ENCODE peak calls at places on chromosomes 7 and 10, in ten cellular contexts. C, J, I, B, M, S, X, U, Z and Q are unnamed samples.

GRCh38 chr7:45663167-45663921 is 89.2 kb downstream of the ADCY1 start:
- DNase-seq in C (peak; percentile 73), J (peak; percentile 12), I (no peak), B (peak; percentile 63), M (peak; percentile 9), S (no peak), X (no peak), U (no peak), Z (no peak), Q (no peak)

GRCh38 chr7:157612664-157613561 is 276.1 kb downstream of the DNAJB6 start:
- DNase-seq in C (peak; percentile 72), J (no peak), I (no peak), B (no peak), M (peak; percentile 47), S (no peak), X (peak; percentile 56), U (peak; percentile 32), Z (no peak), Q (no peak)

GRCh38 chr7:24829787-24830186 is 72.5 kb upstream of the GSDME start:
- DNase-seq in C (no peak), J (no peak), I (no peak), B (no peak), M (no peak), S (no peak), X (no peak), U (no peak), Z (no peak), Q (no peak)

GRCh38 chr7:74409571-74409970 is 44.1 kb upstream of the GTF2IRD1 start:
- DNase-seq in C (no peak), J (no peak), I (no peak), B (no peak), M (no peak), S (no peak), X (no peak), U (no peak), Z (no peak), Q (no peak)

GRCh38 chr10:16905304-16905703 is 88.1 kb upstream of the RSU1 start:
- DNase-seq in C (no peak), J (no peak), I (no peak), B (no peak), M (no peak), S (no peak), X (no peak), U (no peak), Z (no peak), Q (no peak)

GRCh38 chr10:4352566-4352961 is 473.4 kb upstream of the AKR1E2 start:
- DNase-seq in C (no peak), J (no peak), I (no peak), B (peak; percentile 79), M (no peak), S (no peak), X (no peak), U (no peak), Z (no peak), Q (no peak)

GRCh38 chr10:87594181-87594580 is 65.5 kb upstream of the PAPSS2 start:
- DNase-seq in C (no peak), J (no peak), I (no peak), B (no peak), M (no peak), S (no peak), X (no peak), U (no peak), Z (no peak), Q (no peak)

GRCh38 chr10:29709484-29710002 is 74.8 kb upstream of the SVIL start:
- DNase-seq in C (no peak), J (no peak), I (no peak), B (no peak), M (no peak), S (no peak), X (no peak), U (no peak), Z (no peak), Q (no peak)

GRCh38 chr10:76998451-76998850 is 639.2 kb downstream of the KCNMA1 start:
- DNase-seq in C (no peak), J (no peak), I (no peak), B (no peak), M (no peak), S (no peak), X (no peak), U (no peak), Z (no peak), Q (no peak)

GRCh38 chr7:92205987-92206386 is 27.0 kb upstream of the LRRD1 start:
- DNase-seq in C (no peak), J (no peak), I (no peak), B (no peak), M (no peak), S (no peak), X (no peak), U (no peak), Z (no peak), Q (no peak)

GRCh38 chr7:12553421-12553820 is 17.1 kb upstream of the SCIN start:
- DNase-seq in C (no peak), J (no peak), I (no peak), B (no peak), M (no peak), S (no peak), X (no peak), U (no peak), Z (no peak), Q (no peak)

GRCh38 chr7:158392251-158392650 is 195.4 kb downstream of the PTPRN2 start:
- DNase-seq in C (no peak), J (no peak), I (no peak), B (no peak), M (no peak), S (no peak), X (no peak), U (no peak), Z (no peak), Q (no peak)

GRCh38 chr10:34745244-34745643 is 69.9 kb downstream of the PARD3 start:
- DNase-seq in C (no peak), J (no peak), I (no peak), B (no peak), M (no peak), S (no peak), X (no peak), U (no peak), Z (no peak), Q (no peak)

GRCh38 chr10:60427148-60427547 is 37.5 kb upstream of the ANK3 start:
- DNase-seq in C (no peak), J (no peak), I (no peak), B (no peak), M (no peak), S (no peak), X (no peak), U (no peak), Z (no peak), Q (no peak)

GRCh38 chr7:150481207-150481920 is 30.9 kb downstream of the GIMAP8 start:
- DNase-seq in C (peak; percentile 73), J (no peak), I (no peak), B (no peak), M (peak; percentile 26), S (no peak), X (peak; percentile 31), U (no peak), Z (no peak), Q (no peak)